ENCODE peak calls at places on chromosome 9, in nine cellular contexts. V is neural progenitor cell; G is stimulated activated CD4-positive, alpha-beta T cell treated with anti-CD3 and anti-CD28 coated beads, Interleukin-15, amount 100 ng/mL, for 24 hours; A is HCEC 1CT; X is NAMALWA; Z is NCI-H226; R is aorta; Y is SJSA1; C is RWPE1. M is an unnamed sample.

GRCh38 chr9:126666155-126666803 is 52.6 kb downstream of the LMX1B start:
- DNase-seq in R (no peak), C (no peak), X (peak; percentile 71), A (no peak), V (peak; percentile 41), Y (no peak), Z (no peak), G (no peak), M (no peak)

GRCh38 chr9:19161257-19162025 is 34.1 kb upstream of the PLIN2 start:
- DNase-seq in Z (peak; percentile 88), A (peak; percentile 99), V (no peak), C (peak; percentile 79), Y (peak; percentile 62), X (no peak), R (no peak), G (peak; percentile 55), M (no peak)

GRCh38 chr9:105205787-105206511 is 38.5 kb upstream of the SLC44A1 start:
- DNase-seq in C (peak; percentile 42), R (peak; percentile 79), A (peak; percentile 95), Z (peak; percentile 78), Y (no peak), V (no peak), X (no peak), G (no peak), M (no peak)

GRCh38 chr9:113274474-113275146 is 762 bp downstream of the CDC26 start:
- DNase-seq in Z (peak; percentile 32), X (peak; percentile 86), A (peak; percentile 57), G (peak; percentile 19), C (peak; percentile 80), Y (peak; percentile 57), V (peak; percentile 87), R (no peak), M (peak; percentile 5)

GRCh38 chr9:81002920-81003319 is 686.4 kb downstream of the TLE1 start:
- DNase-seq in R (no peak), Z (no peak), A (no peak), Y (no peak), X (no peak), C (no peak), V (no peak), G (no peak), M (no peak)

GRCh38 chr9:124840300-124840833 is 12.9 kb upstream of the WDR38 start:
- DNase-seq in R (no peak), Z (no peak), X (peak; percentile 44), A (no peak), V (no peak), Y (no peak), G (no peak), C (no peak), M (no peak)

GRCh38 chr9:19642256-19642655 is 146.6 kb downstream of the SLC24A2 start:
- DNase-seq in A (no peak), C (no peak), X (no peak), V (no peak), G (no peak), R (no peak), Z (no peak), Y (no peak), M (no peak)

GRCh38 chr9:105399117-105399516 is 48.7 kb upstream of the FSD1L start:
- DNase-seq in X (no peak), V (peak; percentile 62), Z (no peak), C (no peak), R (no peak), G (no peak), Y (no peak), A (no peak), M (no peak)

GRCh38 chr9:107980984-107981383 is 491.4 kb upstream of the KLF4 start:
- DNase-seq in C (no peak), Z (no peak), X (no peak), V (no peak), A (no peak), G (no peak), Y (no peak), R (no peak), M (no peak)

GRCh38 chr9:107142896-107143603 is 140.0 kb upstream of the RAD23B start:
- DNase-seq in Z (peak; percentile 18), G (no peak), V (no peak), R (no peak), Y (no peak), X (no peak), C (no peak), A (peak; percentile 7), M (no peak)

GRCh38 chr9:112043423-112043822 is 131.7 kb downstream of the SUSD1 start:
- DNase-seq in Y (no peak), G (no peak), X (no peak), A (peak; percentile 53), C (no peak), R (no peak), V (no peak), Z (no peak), M (no peak)

GRCh38 chr9:36006541-36006940 is 30.2 kb upstream of the RECK start:
- DNase-seq in Z (no peak), C (no peak), G (no peak), R (no peak), Y (no peak), A (no peak), X (no peak), V (no peak), M (no peak)

GRCh38 chr9:106859957-106860715 is 2.8 kb upstream of the ZNF462 start:
- DNase-seq in X (no peak), G (no peak), Y (peak; percentile 53), V (peak; percentile 85), C (peak; percentile 90), Z (no peak), A (peak; percentile 58), R (peak; percentile 38), M (no peak)